ENCODE peak calls at places on chromosomes 13 and 19, in eight cellular contexts. A, E, J, X, U, G, K and V are unnamed samples.
A peak's percentile ranks its signal among the peaks of the same experiment; 100 is the strongest.

GRCh38 chr19:48780684-48781391 is 25.5 kb downstream of the FGF21 start:
- DNase-seq in G (no peak), E (no peak), K (peak; percentile 75), A (peak; percentile 80), U (peak; percentile 30), X (no peak), J (peak; percentile 73), V (no peak)

GRCh38 chr19:23075031-23075733 is 41.6 kb upstream of the ZNF730 start:
- DNase-seq in K (peak; percentile 83), X (peak; percentile 16), U (no peak), J (peak; percentile 29), E (peak; percentile 88), A (peak; percentile 43), G (no peak), V (peak; percentile 62)

GRCh38 chr13:44692173-44692713 is 116.1 kb upstream of the TSC22D1 start:
- DNase-seq in A (no peak), X (no peak), E (no peak), J (no peak), U (peak; percentile 47), G (no peak), K (peak; percentile 31), V (no peak)

GRCh38 chr19:53037101-53038097 is 7.1 kb upstream of the ERVV-2 start:
- DNase-seq in G (no peak), A (peak; percentile 13), U (no peak), X (peak; percentile 76), K (peak; percentile 75), E (no peak), J (peak; percentile 27), V (no peak)

GRCh38 chr13:38767506-38768265 is 80.8 kb downstream of the FREM2 start:
- DNase-seq in U (no peak), A (no peak), G (no peak), X (no peak), J (no peak), E (no peak), K (no peak), V (no peak)

GRCh38 chr13:23547000-23547590 is 23.1 kb upstream of the TNFRSF19 start:
- DNase-seq in G (no peak), K (peak; percentile 49), A (peak; percentile 15), U (no peak), X (peak; percentile 68), J (no peak), E (no peak), V (no peak)

GRCh38 chr19:18068395-18068794 is 18.3 kb downstream of the IL12RB1 start:
- DNase-seq in K (no peak), G (no peak), E (no peak), X (no peak), U (no peak), J (no peak), A (no peak), V (no peak)

GRCh38 chr13:79442221-79442620 is 36.2 kb upstream of the RBM26 start:
- DNase-seq in K (no peak), G (no peak), J (no peak), X (no peak), A (no peak), E (no peak), U (peak; percentile 40), V (no peak)

GRCh38 chr13:101454767-101455166 is 2.3 kb downstream of the ITGBL1 start:
- DNase-seq in U (peak; percentile 33), X (no peak), J (no peak), A (no peak), K (no peak), E (no peak), G (no peak), V (no peak)

GRCh38 chr13:111177081-111177711 is 62.1 kb downstream of the ARHGEF7 start:
- DNase-seq in K (peak; percentile 12), U (no peak), A (peak; percentile 40), G (peak; percentile 30), J (no peak), E (peak; percentile 65), X (no peak), V (no peak)

GRCh38 chr13:108227651-108228272 is 9.6 kb downstream of the ABHD13 start:
- DNase-seq in J (no peak), X (peak; percentile 26), A (no peak), G (no peak), K (peak; percentile 23), U (peak; percentile 48), E (peak; percentile 31), V (no peak)

GRCh38 chr13:22074403-22074802 is 403.5 kb downstream of the FGF9 start:
- DNase-seq in J (no peak), X (no peak), K (no peak), G (no peak), A (no peak), U (no peak), E (no peak), V (no peak)

GRCh38 chr13:52847682-52848432 is 583 bp downstream of the PCDH8 start:
- DNase-seq in A (no peak), E (no peak), G (no peak), X (no peak), J (no peak), U (no peak), K (no peak), V (no peak)

GRCh38 chr19:55956431-55956830 is 8.8 kb downstream of the NLRP8 start:
- DNase-seq in U (no peak), K (no peak), X (no peak), A (no peak), E (no peak), J (no peak), G (no peak), V (no peak)

GRCh38 chr13:53200498-53201453 is 172.2 kb downstream of the OLFM4 start:
- DNase-seq in K (no peak), E (no peak), G (no peak), A (peak; percentile 68), J (peak; percentile 39), X (peak; percentile 76), U (no peak), V (no peak)

GRCh38 chr13:34469212-34469983 is 472.7 kb upstream of the NBEA start:
- DNase-seq in G (no peak), E (peak; percentile 85), J (no peak), X (no peak), U (no peak), K (peak; percentile 3), A (no peak), V (no peak)

GRCh38 chr19:18044825-18045304 is 36.9 kb downstream of the ARRDC2 start:
- DNase-seq in G (peak; percentile 76), E (peak; percentile 14), K (peak; percentile 93), U (peak; percentile 35), A (peak; percentile 85), J (peak; percentile 69), X (peak; percentile 71), V (peak; percentile 18)

GRCh38 chr19:42316223-42317211 is 3.4 kb downstream of the TMEM145 start:
- DNase-seq in K (peak; percentile 77), G (no peak), J (no peak), U (peak; percentile 28), X (peak; percentile 71), E (no peak), A (no peak), V (no peak)

GRCh38 chr19:43432866-43433673 is 18.4 kb downstream of the TEX101 start:
- DNase-seq in U (peak; percentile 43), A (peak; percentile 61), J (peak; percentile 57), G (peak; percentile 51), E (peak; percentile 27), X (peak; percentile 85), K (peak; percentile 73), V (peak; percentile 15)

GRCh38 chr13:110233181-110233641 is 73.7 kb downstream of the COL4A1 start:
- DNase-seq in J (no peak), K (peak; percentile 85), U (peak; percentile 77), G (no peak), X (peak; percentile 63), E (no peak), A (no peak), V (no peak)

GRCh38 chr19:42052241-42052863 is 17.7 kb downstream of the GRIK5 start:
- DNase-seq in K (peak; percentile 50), A (no peak), J (no peak), E (no peak), X (no peak), U (no peak), G (no peak), V (peak; percentile 6)

GRCh38 chr19:38744298-38744681 is at the start of gene CAPN12:
- DNase-seq in U (no peak), X (no peak), K (no peak), E (no peak), G (no peak), A (no peak), J (no peak), V (no peak)

GRCh38 chr19:1455336-1456120 is 5.6 kb downstream of the APC2 start:
- DNase-seq in G (no peak), K (peak; percentile 57), E (peak; percentile 54), A (peak; percentile 53), J (no peak), U (peak; percentile 37), X (peak; percentile 79), V (peak; percentile 48)

GRCh38 chr19:38062959-38063786 is 156.2 kb downstream of the SIPA1L3 start:
- DNase-seq in G (no peak), X (no peak), E (peak; percentile 89), A (peak; percentile 34), K (peak; percentile 36), U (no peak), J (peak; percentile 35), V (no peak)

GRCh38 chr13:41610426-41610825 is 153.1 kb downstream of the RGCC start:
- DNase-seq in E (no peak), A (no peak), K (no peak), X (peak; percentile 74), J (no peak), U (peak; percentile 69), G (no peak), V (no peak)

GRCh38 chr19:46759817-46760333 is 13.6 kb upstream of the STRN4 start:
- DNase-seq in X (peak; percentile 92), K (peak; percentile 70), U (peak; percentile 94), E (no peak), J (no peak), A (peak; percentile 25), G (no peak), V (no peak)

GRCh38 chr19:9584073-9584833 is at the start of gene ZNF121:
- DNase-seq in J (peak; percentile 71), G (peak; percentile 68), X (peak; percentile 91), U (peak; percentile 57), A (peak; percentile 79), K (peak; percentile 83), E (peak; percentile 86), V (peak; percentile 83)